ENCODE peak calls at places on chromosomes 6 and 20, in six cellular contexts. P is foreskin fibroblast, N is GM12865, J is left cardiac atrium, O is fibroblast of mammary gland, A is SHP77. Y is an unnamed sample.

GRCh38 chr20:37821691-37822655 is 81.0 kb upstream of the VSTM2L start:
- DNase-seq in P (peak; percentile 90), N (no peak), J (no peak), O (peak; percentile 85), A (no peak), Y (no peak)

GRCh38 chr6:120869397-120869796 is 464.9 kb downstream of the TBC1D32 start:
- DNase-seq in P (no peak), N (no peak), J (no peak), O (no peak), A (no peak), Y (no peak)

GRCh38 chr6:111589366-111589765 is 16.3 kb downstream of the TRAF3IP2 start:
- DNase-seq in P (peak; percentile 96), N (no peak), J (peak; percentile 67), O (peak; percentile 96), A (no peak), Y (no peak)

GRCh38 chr6:36625161-36625919 is 31.2 kb downstream of the SRSF3 start:
- DNase-seq in P (peak; percentile 83), N (no peak), J (no peak), O (peak; percentile 77), A (peak; percentile 39), Y (no peak)

GRCh38 chr6:119344306-119344705 is 5.3 kb downstream of the MAN1A1 start:
- DNase-seq in P (peak; percentile 32), N (no peak), J (no peak), O (no peak), A (no peak), Y (no peak)

GRCh38 chr6:11217360-11218076 is 14.9 kb downstream of the NEDD9 start:
- DNase-seq in P (peak; percentile 40), N (no peak), J (no peak), O (no peak), A (no peak), Y (no peak)

GRCh38 chr20:50245561-50246366 is 55.1 kb downstream of the CEBPB start:
- DNase-seq in P (peak; percentile 87), N (no peak), J (no peak), O (peak; percentile 69), A (no peak), Y (no peak)

GRCh38 chr6:157761331-157761921 is 61.6 kb upstream of the SNX9 start:
- DNase-seq in P (peak; percentile 62), N (peak; percentile 79), J (no peak), O (peak; percentile 93), A (no peak), Y (no peak)

GRCh38 chr20:12999201-12999600 is 9.6 kb upstream of the SPTLC3 start:
- DNase-seq in P (no peak), N (no peak), J (no peak), O (no peak), A (no peak), Y (no peak)

GRCh38 chr6:99026135-99026534 is 78.4 kb upstream of the FBXL4 start:
- DNase-seq in P (no peak), N (peak; percentile 13), J (no peak), O (peak; percentile 22), A (no peak), Y (no peak)

GRCh38 chr6:43383021-43383667 is 13.7 kb upstream of the ZNF318 start:
- DNase-seq in P (peak; percentile 66), N (no peak), J (no peak), O (peak; percentile 83), A (no peak), Y (no peak)

GRCh38 chr20:49676581-49677291 is 36.9 kb downstream of the B4GALT5 start:
- DNase-seq in P (peak; percentile 70), N (peak; percentile 91), J (no peak), O (peak; percentile 75), A (no peak), Y (no peak)

GRCh38 chr6:15510121-15510520 is 152.7 kb downstream of the DTNBP1 start:
- DNase-seq in P (no peak), N (no peak), J (no peak), O (no peak), A (no peak), Y (no peak)

GRCh38 chr6:138078491-138078890 is 28.7 kb downstream of the PERP start:
- DNase-seq in P (no peak), N (no peak), J (no peak), O (no peak), A (no peak), Y (no peak)

GRCh38 chr6:169971951-169972651 is 220.7 kb downstream of the ERMARD start:
- DNase-seq in P (no peak), N (no peak), J (no peak), O (no peak), A (no peak), Y (peak; percentile 9)

GRCh38 chr20:44704551-44704971 is 10.6 kb upstream of the CCN5 start:
- DNase-seq in P (peak; percentile 98), N (no peak), J (no peak), O (peak; percentile 98), A (no peak), Y (no peak)

GRCh38 chr6:162014069-162014811 is 713.3 kb downstream of the PRKN start:
- DNase-seq in P (no peak), N (no peak), J (no peak), O (no peak), A (no peak), Y (no peak)

GRCh38 chr6:71012871-71013456 is 56.1 kb upstream of the B3GAT2 start:
- DNase-seq in P (peak; percentile 65), N (peak; percentile 66), J (no peak), O (peak; percentile 56), A (peak; percentile 45), Y (no peak)

GRCh38 chr6:149286905-149287304 is 30.6 kb upstream of the TAB2 start:
- DNase-seq in P (no peak), N (no peak), J (no peak), O (no peak), A (no peak), Y (no peak)

GRCh38 chr6:148440021-148440420 is 97.4 kb downstream of the SASH1 start:
- DNase-seq in P (peak; percentile 66), N (no peak), J (no peak), O (peak; percentile 58), A (peak; percentile 71), Y (no peak)

GRCh38 chr6:134446228-134446848 is 128.4 kb upstream of the SGK1 start:
- DNase-seq in P (peak; percentile 72), N (no peak), J (no peak), O (peak; percentile 70), A (peak; percentile 67), Y (no peak)

GRCh38 chr6:24974182-24975171 is 38.7 kb upstream of the RIPOR2 start:
- DNase-seq in P (no peak), N (no peak), J (no peak), O (no peak), A (no peak), Y (no peak)

GRCh38 chr20:63217706-63218105 is 1.8 kb upstream of the YTHDF1 start:
- DNase-seq in P (no peak), N (no peak), J (no peak), O (no peak), A (peak; percentile 33), Y (no peak)

GRCh38 chr6:11754625-11755289 is 23.8 kb downstream of the ADTRP start:
- DNase-seq in P (peak; percentile 87), N (no peak), J (no peak), O (peak; percentile 88), A (no peak), Y (no peak)

GRCh38 chr20:63101781-63102719 is 95.3 kb upstream of the BHLHE23 start:
- DNase-seq in P (peak; percentile 61), N (peak; percentile 73), J (peak; percentile 49), O (peak; percentile 34), A (peak; percentile 70), Y (no peak)

Y was measured in mesothelial cell of epicardium.